ENCODE peak calls at places on chromosomes 12 and 14, in eight cellular contexts. G is pancreas; K is CD8-positive, alpha-beta T cell; Q is fibroblast of lung; M is gastrocnemius medialis; R is right atrium auricular region; L is uterus; D is Caco-2. X is an unnamed sample. For H3K4me1, the result is how much of the 10 kb centered on the place peaks cover.

GRCh38 chr14:53209370-53209769 is 56.2 kb upstream of the DDHD1 start:
- DNase-seq in G (no peak), Q (no peak), D (no peak), K (no peak), L (no peak), M (no peak), R (no peak), X (no peak)

GRCh38 chr14:106840258-106840657 is 1313.9 kb downstream of the TMEM121 start:
- DNase-seq in R (no peak), D (peak), M (no peak), Q (no peak), K (no peak), L (no peak), G (no peak), X (no peak)

GRCh38 chr12:95437565-95437964 is 36.4 kb upstream of the METAP2 start:
- DNase-seq in D (no peak), K (no peak), M (no peak), R (no peak), Q (no peak), L (no peak), G (no peak), X (no peak)

GRCh38 chr14:65910108-65910507 is 497.6 kb downstream of the FUT8 start:
- DNase-seq in L (no peak), D (no peak), R (no peak), Q (peak), M (no peak), G (no peak), K (no peak), X (no peak)

GRCh38 chr12:104494137-104494815 is 37.5 kb downstream of the CHST11 start:
- DNase-seq in Q (peak), G (no peak), M (no peak), K (peak), D (no peak), L (no peak), R (no peak), X (no peak)

GRCh38 chr14:69586420-69586819 is 11.7 kb upstream of the CCDC177 start:
- DNase-seq in M (no peak), L (no peak), Q (no peak), G (no peak), R (no peak), K (no peak), D (no peak), X (no peak)

GRCh38 chr12:45575417-45575816 is 154.1 kb upstream of the ARID2 start:
- DNase-seq in R (no peak), L (no peak), K (no peak), D (no peak), Q (no peak), G (no peak), M (no peak), X (no peak)

GRCh38 chr12:109951136-109951535 is 45.0 kb downstream of the GIT2 start:
- DNase-seq in R (no peak), M (no peak), K (no peak), Q (peak), L (no peak), G (no peak), D (no peak), X (no peak)

GRCh38 chr14:24122971-24123370 is 7.5 kb upstream of the FITM1 start:
- DNase-seq in R (no peak), G (no peak), K (no peak), D (no peak), Q (no peak), L (no peak), M (no peak), X (no peak)

GRCh38 chr12:25100738-25101445 is 94.1 kb downstream of the DNAI7 start:
- DNase-seq in D (no peak), G (no peak), R (no peak), K (no peak), L (no peak), Q (no peak), M (no peak), X (no peak)

GRCh38 chr12:117072106-117072505 is 27.1 kb downstream of the TESC start:
- DNase-seq in L (no peak), M (no peak), G (no peak), D (no peak), Q (no peak), R (no peak), K (no peak), X (no peak)

GRCh38 chr12:117071009-117071408 is 28.2 kb downstream of the TESC start:
- DNase-seq in K (no peak), L (no peak), M (no peak), R (no peak), Q (no peak), G (no peak), D (no peak), X (no peak)

GRCh38 chr12:117069926-117070900 is 29.0 kb downstream of the TESC start:
- DNase-seq in K (no peak), G (no peak), R (no peak), M (no peak), Q (no peak), L (no peak), D (no peak), X (no peak)

GRCh38 chr12:117073611-117074010 is 25.6 kb downstream of the TESC start:
- DNase-seq in K (no peak), R (no peak), G (no peak), L (no peak), Q (no peak), D (no peak), M (no peak), X (no peak)

GRCh38 chr12:117072736-117073475 is 26.3 kb downstream of the TESC start:
- DNase-seq in L (no peak), K (no peak), R (no peak), G (no peak), D (no peak), Q (no peak), M (no peak), X (no peak)
- H3K4me1 ChIP-seq in L (under half), K (under half), R (under half), G (under half), D (under half), Q (under half), M (under half), X (under half)

DNA sequence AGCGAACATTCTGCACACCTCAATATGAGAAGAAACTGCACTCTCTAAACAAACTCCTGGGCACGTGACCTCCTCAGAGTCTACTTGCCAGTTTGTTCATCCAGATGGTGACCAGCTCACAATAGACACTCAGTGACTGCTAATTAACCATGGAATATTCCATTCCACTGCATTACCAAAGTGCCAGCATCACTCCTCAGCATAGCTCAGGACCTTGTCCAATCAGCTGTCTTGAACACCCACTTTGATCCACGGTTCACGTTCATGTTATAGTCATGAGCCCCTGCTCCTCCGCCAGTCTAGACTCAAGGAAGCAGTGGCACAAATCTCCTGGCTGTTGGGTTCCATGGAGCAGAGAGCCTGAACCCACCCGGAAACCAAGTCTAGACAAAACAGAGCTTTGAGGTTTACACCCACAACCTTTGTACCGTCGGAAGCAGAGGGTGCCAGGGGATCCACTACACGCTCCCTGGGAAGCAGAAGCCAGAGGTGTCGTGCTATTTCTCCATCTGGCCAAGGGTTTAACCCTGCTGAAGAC is 285.3 kb downstream of the ZFP36L1 start:
- DNase-seq in R (no peak), K (peak), Q (no peak), D (no peak), G (no peak), L (peak), M (no peak), X (no peak)
- H3K4me1 ChIP-seq in R (under half), K (half or more), Q (under half), D (under half), G (under half), L (under half), M (under half), X (under half)

GRCh38 chr12:12613334-12613733 is 1.7 kb downstream of the CREBL2 start:
- DNase-seq in D (no peak), M (no peak), Q (no peak), L (no peak), R (no peak), K (no peak), G (no peak), X (no peak)

GRCh38 chr12:12614342-12614741 is 2.7 kb downstream of the CREBL2 start:
- DNase-seq in R (no peak), G (no peak), M (no peak), Q (no peak), K (no peak), D (no peak), L (no peak), X (no peak)

GRCh38 chr12:12611512-12612306 is at the start of gene CREBL2:
- DNase-seq in L (peak), Q (peak), M (peak), D (peak), R (peak), K (peak), G (peak), X (peak)

GRCh38 chr12:12610711-12611110 is 965 bp upstream of the CREBL2 start:
- DNase-seq in L (no peak), M (no peak), G (no peak), K (no peak), D (no peak), Q (no peak), R (no peak), X (no peak)

DNA sequence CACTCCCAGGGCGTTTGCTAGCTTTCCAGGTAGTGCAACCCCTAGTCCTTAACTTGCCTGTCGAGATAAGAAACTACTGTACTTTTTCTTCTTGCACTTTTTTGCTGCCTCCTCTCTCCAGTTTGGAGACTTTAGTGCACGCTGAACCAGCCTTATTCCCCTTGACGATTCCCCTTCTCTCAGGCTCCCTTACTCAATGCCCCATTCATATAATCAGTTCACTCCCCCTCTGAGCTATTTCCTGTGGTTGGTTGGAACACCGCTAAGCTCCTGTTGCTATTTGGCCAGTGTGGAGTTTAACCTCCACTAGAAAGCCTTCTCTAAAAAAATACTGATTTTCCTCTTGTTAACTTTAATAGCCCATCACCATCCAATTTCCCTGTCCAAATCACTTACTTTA is 727 bp downstream of the CREBL2 start:
- DNase-seq in D (no peak), K (no peak), R (no peak), L (no peak), Q (peak), G (no peak), M (no peak), X (no peak)
- H3K4me1 ChIP-seq in D (under half), K (half or more), R (under half), L (under half), Q (under half), G (under half), M (under half), X (under half)

DNA sequence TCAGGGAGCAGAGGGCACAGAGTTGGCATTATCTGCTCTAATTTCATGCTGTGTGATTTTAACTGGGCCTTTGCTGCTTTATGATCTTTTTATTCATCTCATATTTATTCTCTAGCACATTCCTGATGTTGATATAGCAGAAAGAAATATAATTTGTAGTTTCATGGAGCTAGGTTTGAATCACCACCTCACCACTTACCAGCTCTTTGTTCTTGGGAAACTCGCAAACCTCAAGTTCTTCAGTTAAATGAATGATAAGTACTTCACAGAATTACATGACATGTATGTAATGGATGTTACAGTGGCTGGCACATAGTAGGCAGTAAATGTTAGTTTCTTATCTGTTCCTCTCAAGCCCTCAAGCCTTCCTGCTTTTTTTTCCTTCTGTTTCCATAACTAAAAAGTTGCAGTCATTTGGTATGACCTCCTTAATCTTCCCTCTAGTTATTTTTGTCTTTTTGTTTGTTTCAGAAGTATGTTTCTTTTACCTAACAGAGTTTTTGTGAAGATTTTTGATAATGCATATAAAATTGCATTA is 54.8 kb downstream of the SPATS2 start:
- DNase-seq in D (no peak), K (no peak), G (no peak), L (no peak), Q (no peak), M (no peak), R (no peak), X (no peak)
- H3K4me1 ChIP-seq in D (under half), K (under half), G (under half), L (under half), Q (under half), M (under half), R (under half), X (under half)

X was measured in H1.